ENCODE peak calls at places on chromosomes 11 and 22, in five cellular contexts. Z, A, U, X and W are unnamed samples.
A peak's percentile ranks its signal among the peaks of the same experiment; 100 is the strongest.

GRCh38 chr11:110184974-110185597 is 91.9 kb downstream of the ZC3H12C start:
- DNase-seq in Z (no peak), A (no peak), U (peak; percentile 43), X (no peak), W (no peak)

GRCh38 chr11:119055901-119056300 is 1.1 kb downstream of the HYOU1 start:
- DNase-seq in Z (no peak), A (peak; percentile 36), U (peak; percentile 35), X (no peak), W (no peak)

GRCh38 chr11:4511846-4512245 is 29.4 kb downstream of the OR52K1 start:
- DNase-seq in Z (no peak), A (no peak), U (no peak), X (no peak), W (no peak)

GRCh38 chr22:50009251-50009650 is 3.3 kb downstream of the IL17REL start:
- DNase-seq in Z (no peak), A (peak; percentile 8), U (no peak), X (no peak), W (no peak)

GRCh38 chr11:11227686-11228085 is 125.4 kb downstream of the CSNK2A3 start:
- DNase-seq in Z (no peak), A (no peak), U (no peak), X (no peak), W (no peak)

GRCh38 chr11:80937831-80938230 is 1497.0 kb upstream of the TENM4 start:
- DNase-seq in Z (no peak), A (no peak), U (no peak), X (no peak), W (no peak)

GRCh38 chr11:117395476-117395875 is 67.8 kb downstream of the CEP164 start:
- DNase-seq in Z (no peak), A (no peak), U (no peak), X (no peak), W (no peak)

GRCh38 chr22:38284042-38284402 is 11.2 kb upstream of the TMEM184B start:
- DNase-seq in Z (peak; percentile 53), A (no peak), U (peak; percentile 96), X (peak; percentile 46), W (no peak)

GRCh38 chr22:31082606-31083376 is 1.7 kb downstream of the SMTN start:
- DNase-seq in Z (no peak), A (peak; percentile 73), U (peak; percentile 75), X (no peak), W (peak; percentile 64)

GRCh38 chr11:121927359-121927758 is 188.7 kb downstream of the BLID start:
- DNase-seq in Z (no peak), A (no peak), U (no peak), X (no peak), W (no peak)

GRCh38 chr11:44986315-44986714 is 35.6 kb upstream of the TP53I11 start:
- DNase-seq in Z (no peak), A (no peak), U (no peak), X (no peak), W (no peak)

GRCh38 chr11:122750047-122750446 is 88.3 kb upstream of the CRTAM start:
- DNase-seq in Z (no peak), A (no peak), U (no peak), X (no peak), W (no peak)

GRCh38 chr22:19620742-19621371 is 93.4 kb upstream of the SEPTIN5 start:
- DNase-seq in Z (no peak), A (no peak), U (no peak), X (no peak), W (no peak)

GRCh38 chr11:3136542-3137455 is 28.3 kb downstream of the OSBPL5 start:
- DNase-seq in Z (no peak), A (no peak), U (no peak), X (no peak), W (no peak)

GRCh38 chr11:108117746-108118371 is 3.5 kb upstream of the ACAT1 start:
- DNase-seq in Z (no peak), A (no peak), U (peak; percentile 82), X (no peak), W (no peak)

GRCh38 chr11:8205566-8205965 is 36.7 kb upstream of the RIC3 start:
- DNase-seq in Z (no peak), A (no peak), U (no peak), X (no peak), W (no peak)

GRCh38 chr22:47835726-47836125 is 1073.3 kb downstream of the TBC1D22A start:
- DNase-seq in Z (no peak), A (no peak), U (no peak), X (peak; percentile 31), W (no peak)

GRCh38 chr22:38572065-38572464 is 2.1 kb upstream of the DMC1 start:
- DNase-seq in Z (no peak), A (peak; percentile 39), U (peak; percentile 79), X (no peak), W (no peak)

GRCh38 chr11:36367806-36368680 is 72.0 kb downstream of the PRR5L start:
- DNase-seq in Z (no peak), A (no peak), U (no peak), X (no peak), W (no peak)

GRCh38 chr22:18070556-18071306 is 7.1 kb upstream of the PEX26 start:
- DNase-seq in Z (no peak), A (no peak), U (no peak), X (no peak), W (no peak)

GRCh38 chr11:66631883-66632282 is 6.6 kb upstream of the RBM4 start:
- DNase-seq in Z (no peak), A (no peak), U (no peak), X (no peak), W (no peak)

DNA sequence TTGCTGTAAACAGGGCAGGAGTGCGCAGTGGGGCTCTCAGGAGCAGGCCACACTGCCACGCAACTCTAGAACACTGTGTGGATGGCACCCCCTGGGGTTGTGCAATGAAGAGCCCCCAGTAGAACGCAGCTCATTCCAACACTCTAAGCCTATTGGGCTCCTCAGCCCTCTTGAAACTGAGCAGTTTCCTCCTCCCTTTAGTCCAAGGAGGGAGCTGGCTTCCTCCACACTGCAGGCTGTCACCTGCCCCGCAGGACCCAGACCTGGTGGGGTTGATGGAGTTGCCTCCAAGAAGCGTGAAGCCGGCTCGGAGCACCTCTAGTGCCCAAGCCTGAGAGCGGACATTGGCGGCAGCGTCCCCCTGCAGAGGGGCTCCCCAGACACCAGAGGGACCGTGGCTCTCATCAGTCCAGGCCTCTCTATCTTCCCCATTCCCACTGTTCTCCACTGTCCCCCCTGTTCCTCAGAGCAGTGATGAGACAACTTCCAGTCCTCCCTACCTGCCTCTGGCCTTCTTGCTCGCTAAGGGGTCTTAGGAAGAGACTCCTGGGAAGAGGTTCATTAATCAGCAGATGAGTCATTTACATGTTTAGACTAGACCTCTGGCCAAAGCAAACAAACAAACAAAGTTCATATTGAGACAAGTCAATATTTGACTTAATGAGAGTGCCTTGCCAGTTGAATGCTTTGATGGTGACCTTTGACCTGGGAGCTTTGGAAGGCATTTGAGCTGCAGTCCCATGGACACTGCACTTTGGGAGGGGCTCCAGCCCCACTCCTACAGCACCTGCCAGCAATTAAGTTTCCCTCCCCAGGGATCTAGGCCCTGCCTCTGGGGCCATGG is 64.0 kb downstream of the RPUSD4 start:
- DNase-seq in Z (no peak), A (no peak), U (no peak), X (no peak), W (no peak)
- TF ChIP-seq CTCF in Z (no peak), A (no peak), U (no peak), X (no peak), W (no peak)

GRCh38 chr22:46830001-46830715 is 67.7 kb downstream of the TBC1D22A start:
- DNase-seq in Z (no peak), A (peak; percentile 40), U (peak; percentile 80), X (no peak), W (no peak)

GRCh38 chr22:46835693-46836092 is 73.2 kb downstream of the TBC1D22A start:
- DNase-seq in Z (no peak), A (no peak), U (no peak), X (no peak), W (no peak)

GRCh38 chr22:46830841-46831240 is 68.4 kb downstream of the TBC1D22A start:
- DNase-seq in Z (no peak), A (no peak), U (no peak), X (no peak), W (no peak)

GRCh38 chr22:46835288-46835687 is 72.8 kb downstream of the TBC1D22A start:
- DNase-seq in Z (no peak), A (no peak), U (no peak), X (no peak), W (no peak)

GRCh38 chr22:46833228-46833627 is 70.8 kb downstream of the TBC1D22A start:
- DNase-seq in Z (no peak), A (peak; percentile 35), U (no peak), X (no peak), W (no peak)
- TF ChIP-seq CTCF in Z (no peak), A (peak; percentile 54), U (peak; percentile 35), X (no peak), W (no peak)

DNA sequence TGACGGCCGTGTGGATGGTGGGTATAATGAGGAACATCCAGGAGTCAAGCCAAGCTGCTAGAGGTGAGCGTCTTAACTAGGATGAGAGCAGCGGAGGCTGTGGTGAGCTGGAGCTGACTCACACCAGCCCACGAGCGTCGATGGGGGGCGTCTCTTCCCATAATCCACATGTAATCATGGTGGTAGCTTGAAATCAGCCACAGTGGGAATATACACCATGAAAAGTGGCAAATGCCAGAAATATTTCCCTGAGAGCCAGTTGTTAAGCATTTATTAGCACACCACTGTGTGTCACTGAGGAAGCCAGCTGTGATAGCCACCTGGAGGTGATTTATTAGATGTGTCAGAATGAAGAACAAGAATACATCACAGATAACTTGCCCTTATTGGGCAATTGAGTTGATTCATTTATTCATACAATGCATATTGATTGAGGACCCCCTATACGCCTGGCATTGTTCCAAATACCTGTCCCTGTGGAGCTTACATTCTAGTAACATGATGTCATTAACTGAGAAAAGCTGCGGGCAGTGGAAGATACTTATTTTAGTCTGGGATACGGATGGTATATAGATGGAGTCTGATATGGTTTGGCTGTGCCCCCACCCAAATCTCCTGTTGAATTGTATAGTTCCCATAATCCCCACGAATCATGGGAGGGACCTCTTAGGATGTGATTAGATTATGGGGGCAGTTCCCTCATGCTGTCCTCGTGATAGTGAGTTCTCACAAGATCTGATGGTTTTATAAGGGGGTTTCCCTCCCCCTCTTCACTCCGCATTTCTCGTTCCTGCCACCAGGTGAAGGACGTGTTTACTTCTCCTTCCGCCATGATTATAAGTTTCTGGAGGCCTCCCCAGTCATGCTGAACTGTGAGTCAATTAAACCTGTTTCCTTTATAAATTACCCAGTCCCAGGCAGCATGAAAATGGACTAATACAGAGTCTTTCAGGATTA is 473.4 kb downstream of the METTL15 start:
- DNase-seq in Z (no peak), A (no peak), U (peak; percentile 26), X (no peak), W (no peak)
- TF ChIP-seq CTCF in Z (no peak), A (no peak), U (peak; percentile 22), X (peak; percentile 9), W (peak; percentile 29)

DNA sequence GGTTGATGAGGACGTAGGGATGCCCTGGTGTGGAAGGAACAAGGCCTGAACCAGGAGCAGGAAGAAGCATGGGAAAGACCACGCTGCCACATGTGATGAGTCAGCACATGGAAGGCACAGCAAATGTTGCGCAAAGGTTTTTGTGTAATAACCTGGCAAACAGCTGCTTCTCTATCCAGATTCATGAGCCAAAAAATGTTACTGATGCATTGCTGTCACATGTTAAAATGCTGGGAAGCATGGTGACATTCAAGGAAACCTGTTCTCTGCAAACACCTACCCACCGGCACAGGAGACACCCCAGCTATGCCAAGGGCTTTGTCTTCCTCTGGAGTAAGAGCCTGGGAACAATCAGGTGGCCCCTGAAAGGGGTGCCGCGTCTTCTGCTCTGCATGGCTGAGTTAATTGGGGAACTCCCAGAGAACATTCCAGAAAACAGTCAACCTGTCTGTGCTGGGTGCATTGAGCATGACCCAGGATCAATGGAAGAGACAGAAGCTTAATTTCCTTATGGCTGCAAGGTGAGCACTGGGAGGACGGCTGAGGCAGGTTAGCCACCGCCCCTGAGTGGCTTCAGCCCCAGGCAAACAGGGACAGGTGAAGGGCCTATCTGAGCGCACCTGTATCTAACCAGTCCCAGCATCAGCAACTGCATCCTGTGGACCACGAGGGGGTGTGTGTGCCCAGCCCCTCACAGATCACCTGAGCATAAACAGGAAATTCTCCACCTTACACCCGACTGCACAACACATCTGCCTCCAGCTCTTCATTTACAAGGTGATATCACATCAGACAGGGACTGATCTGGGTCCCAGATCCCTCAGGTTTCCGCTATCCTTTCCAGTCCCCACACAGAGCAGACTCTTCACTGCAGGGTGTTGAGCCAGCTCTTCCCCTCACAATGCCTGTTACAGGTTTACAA is 108.4 kb downstream of the GGTLC2 start:
- DNase-seq in Z (no peak), A (no peak), U (peak; percentile 81), X (no peak), W (no peak)
- TF ChIP-seq CTCF in Z (no peak), A (no peak), U (no peak), X (no peak), W (no peak)